ENCODE peak calls at places on chromosomes 1 and 21, in nine cellular contexts. J is T-helper 1 cell; O is stimulated activated CD4-positive, alpha-beta T cell treated with anti-CD3 and anti-CD28 coated beads, Interleukin-1b, Interleukin-23, amount 100 ng/mL, for 24 hours; C is heart right ventricle; X is NCI-H345; G is GM18507; B is EL; I is T-cell; U is EH. P is an unnamed sample.

GRCh38 chr1:16013220-16013907 is 4.5 kb downstream of the HSPB7 start:
- DNase-seq in J (peak), O (peak), C (peak), X (no peak), G (no peak), B (peak), I (no peak), U (peak), P (peak)

GRCh38 chr1:23801338-23801748 is 789 bp upstream of the GALE start:
- DNase-seq in J (no peak), O (no peak), C (no peak), X (peak), G (no peak), B (no peak), I (no peak), U (no peak), P (no peak)

GRCh38 chr1:58927722-58928085 is 143.9 kb upstream of the JUN start:
- DNase-seq in J (no peak), O (no peak), C (no peak), X (no peak), G (no peak), B (no peak), I (no peak), U (no peak), P (no peak)

GRCh38 chr21:37862536-37862935 is 53.7 kb downstream of the KCNJ6 start:
- DNase-seq in J (no peak), O (no peak), C (no peak), X (no peak), G (no peak), B (peak), I (no peak), U (peak), P (peak)

GRCh38 chr1:87760100-87760499 is 431.4 kb downstream of the LMO4 start:
- DNase-seq in J (no peak), O (no peak), C (no peak), X (no peak), G (no peak), B (no peak), I (no peak), U (peak), P (peak)

GRCh38 chr1:192448026-192448578 is 127.5 kb upstream of the RGS1 start:
- DNase-seq in J (no peak), O (no peak), C (no peak), X (no peak), G (no peak), B (peak), I (no peak), U (peak), P (peak)

GRCh38 chr1:176932114-176933104 is 232.1 kb downstream of the ASTN1 start:
- DNase-seq in J (no peak), O (no peak), C (no peak), X (no peak), G (no peak), B (no peak), I (no peak), U (no peak), P (no peak)

GRCh38 chr1:15573477-15573876 is 11.4 kb downstream of the AGMAT start:
- DNase-seq in J (no peak), O (no peak), C (no peak), X (no peak), G (no peak), B (no peak), I (no peak), U (no peak), P (no peak)

P was measured in HFFc6.